ENCODE peak calls at places on chromosome 2, in eight cellular contexts. W, B, Q, I, V, Y, A and G are unnamed samples.

GRCh38 chr2:73594241-73594640 is 48.0 kb downstream of the NAT8 start:
- DNase-seq in A (no peak), Q (no peak), B (no peak), Y (no peak), I (no peak), V (no peak), W (no peak), G (no peak)

GRCh38 chr2:188773075-188773474 is 201.1 kb upstream of the COL3A1 start:
- DNase-seq in Q (peak), I (no peak), Y (peak), A (peak), B (no peak), V (no peak), W (no peak), G (peak)

GRCh38 chr2:152242787-152243472 is 67.4 kb upstream of the STAM2 start:
- DNase-seq in V (no peak), A (no peak), I (no peak), B (no peak), Y (no peak), W (no peak), Q (no peak), G (no peak)

GRCh38 chr2:18752667-18753422 is 163.5 kb upstream of the NT5C1B start:
- DNase-seq in Q (peak), Y (peak), B (no peak), V (no peak), I (no peak), W (no peak), A (peak), G (no peak)

GRCh38 chr2:122273785-122274419 is 518.5 kb downstream of the TSN start:
- DNase-seq in Q (no peak), Y (no peak), B (no peak), V (no peak), W (no peak), I (no peak), A (no peak), G (no peak)

GRCh38 chr2:64840419-64840818 is 148.8 kb upstream of the SLC1A4 start:
- DNase-seq in V (no peak), Y (no peak), B (no peak), A (no peak), Q (peak), I (no peak), W (no peak), G (peak)

GRCh38 chr2:207734264-207734635 is 22.8 kb downstream of the CCNYL1 start:
- DNase-seq in I (no peak), Y (peak), W (no peak), V (no peak), Q (peak), B (no peak), A (peak), G (peak)

GRCh38 chr2:137262600-137262999 is 497.3 kb downstream of the THSD7B start:
- DNase-seq in Y (no peak), W (no peak), B (no peak), I (no peak), A (no peak), Q (no peak), V (peak), G (no peak)

GRCh38 chr2:241869087-241869961 is at the start of gene RTP5:
- DNase-seq in Q (no peak), I (no peak), A (no peak), B (no peak), V (no peak), W (no peak), Y (no peak), G (no peak)

GRCh38 chr2:207352978-207353377 is 176.8 kb upstream of the CREB1 start:
- DNase-seq in Y (no peak), B (no peak), I (no peak), A (no peak), V (no peak), W (no peak), Q (no peak), G (no peak)

GRCh38 chr2:119747311-119747710 is 12.4 kb upstream of the PTPN4 start:
- DNase-seq in Q (no peak), B (no peak), Y (no peak), W (no peak), I (no peak), V (no peak), A (no peak), G (no peak)

GRCh38 chr2:44930274-44930826 is 11.2 kb upstream of the SIX3 start:
- DNase-seq in I (no peak), Y (no peak), A (no peak), W (no peak), B (no peak), V (no peak), Q (no peak), G (no peak)
- H3K4me3 ChIP-seq in I (no peak), Y (no peak), A (no peak), W (no peak), B (no peak), V (no peak), Q (no peak), G (no peak)

GRCh38 chr2:238846503-238847431 is 1.1 kb upstream of the TWIST2 start:
- DNase-seq in I (no peak), A (peak), W (no peak), B (no peak), Q (peak), V (no peak), Y (peak), G (no peak)
- H3K4me3 ChIP-seq in I (no peak), A (peak), W (no peak), B (no peak), Q (peak), V (peak), Y (peak), G (peak)

DNA sequence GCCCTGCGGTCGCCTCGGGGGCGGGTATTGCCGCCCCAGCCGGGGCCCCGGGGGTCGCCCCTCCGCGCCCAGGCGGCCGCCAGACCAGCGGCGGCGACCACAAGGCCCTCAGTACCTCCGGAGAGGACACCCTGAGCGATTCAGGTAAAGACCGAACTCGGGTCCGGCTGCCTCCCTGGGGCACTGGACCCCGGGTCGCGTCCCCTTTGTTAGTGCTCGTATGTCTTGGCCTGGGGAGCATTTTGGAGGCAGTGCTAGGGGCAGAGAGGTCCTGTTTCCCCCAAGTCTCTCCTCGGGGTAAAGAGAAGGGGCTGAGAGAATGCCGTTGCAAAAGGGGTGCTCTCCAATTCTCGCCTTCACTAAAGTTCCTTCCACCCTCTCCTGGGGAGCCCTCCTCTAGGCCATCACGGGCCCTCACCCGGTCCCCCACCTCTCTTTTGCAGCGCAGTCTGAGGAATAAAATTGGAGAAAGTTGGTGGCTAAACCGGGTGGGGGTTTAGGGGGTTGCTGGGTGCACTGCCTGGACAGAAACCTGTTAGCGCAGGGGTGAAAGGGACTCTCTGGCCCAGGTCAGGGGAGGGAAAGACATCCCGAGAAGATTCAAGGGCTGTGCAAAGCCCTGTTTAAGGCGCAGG is 2.5 kb downstream of the MYCN start:
- DNase-seq in Q (no peak), W (no peak), V (no peak), I (no peak), A (no peak), Y (no peak), B (no peak), G (no peak)
- H3K4me3 ChIP-seq in Q (no peak), W (no peak), V (peak), I (no peak), A (no peak), Y (no peak), B (no peak), G (peak)

GRCh38 chr2:176473177-176473576 is 203.9 kb downstream of the MTX2 start:
- DNase-seq in Y (peak), A (peak), B (no peak), W (no peak), V (no peak), I (no peak), Q (peak), G (no peak)
- H3K4me3 ChIP-seq in Y (peak), A (no peak), B (no peak), W (no peak), V (no peak), I (no peak), Q (no peak), G (no peak)

DNA sequence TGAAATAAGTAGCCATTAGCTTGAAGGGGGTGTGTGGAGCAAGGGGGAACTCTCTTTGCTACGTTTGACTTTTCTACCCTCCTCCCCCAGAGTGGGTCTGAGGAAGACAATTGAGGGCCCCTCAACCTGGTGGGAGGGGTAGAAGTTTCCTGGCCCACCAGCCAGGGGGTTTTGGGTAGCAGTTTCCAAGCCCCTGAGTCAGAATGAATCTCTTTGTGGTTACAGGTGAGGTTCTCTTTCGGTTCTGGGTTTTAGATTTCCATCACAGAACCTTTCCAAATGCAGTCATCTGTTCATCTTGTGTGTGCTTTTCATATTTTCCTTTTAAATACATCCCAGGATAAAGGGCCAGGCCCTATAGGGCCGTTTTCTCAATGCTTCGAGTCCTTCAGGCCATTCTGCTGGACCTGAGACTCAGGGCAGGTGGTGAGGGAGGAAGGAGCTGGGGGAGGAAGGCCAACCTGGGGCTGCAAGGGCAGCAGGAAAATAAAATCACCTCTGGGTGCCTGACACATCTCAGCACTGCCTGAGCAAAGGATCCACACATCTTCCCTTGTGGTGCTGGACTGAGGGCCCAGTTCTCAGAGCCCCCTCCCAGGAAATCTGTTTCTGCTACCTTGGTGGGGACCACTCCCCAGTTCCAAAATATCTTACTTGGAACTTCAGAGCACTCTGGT is 4.7 kb downstream of the LBH start:
- DNase-seq in B (no peak), I (no peak), A (no peak), W (no peak), V (no peak), Q (no peak), Y (no peak), G (no peak)
- H3K4me3 ChIP-seq in B (peak), I (no peak), A (no peak), W (peak), V (no peak), Q (no peak), Y (no peak), G (no peak)

GRCh38 chr2:219553463-219553862 is 9.6 kb downstream of the TMEM198 start:
- DNase-seq in Y (no peak), A (no peak), V (no peak), I (no peak), W (no peak), Q (no peak), B (no peak), G (no peak)

GRCh38 chr2:219551863-219552381 is 8.1 kb downstream of the TMEM198 start:
- DNase-seq in A (no peak), Y (no peak), W (no peak), V (no peak), Q (no peak), B (no peak), I (no peak), G (no peak)

GRCh38 chr2:219554369-219554768 is 10.5 kb downstream of the TMEM198 start:
- DNase-seq in W (no peak), V (no peak), Y (no peak), Q (no peak), B (no peak), A (no peak), I (no peak), G (no peak)

GRCh38 chr2:219552382-219553167 is 8.7 kb downstream of the TMEM198 start:
- DNase-seq in A (peak), Q (peak), V (peak), W (peak), I (peak), B (peak), Y (peak), G (peak)

GRCh38 chr2:219553168-219553417 is 9.3 kb downstream of the TMEM198 start:
- DNase-seq in Y (no peak), V (no peak), Q (no peak), A (no peak), B (no peak), I (no peak), W (no peak), G (no peak)
- H3K4me3 ChIP-seq in Y (peak), V (peak), Q (peak), A (peak), B (peak), I (no peak), W (peak), G (peak)

GRCh38 chr2:235670974-235671787 is 177.3 kb downstream of the AGAP1 start:
- DNase-seq in A (no peak), Q (no peak), B (no peak), I (no peak), V (no peak), W (no peak), Y (no peak), G (no peak)
- H3K4me3 ChIP-seq in A (peak), Q (peak), B (no peak), I (no peak), V (peak), W (no peak), Y (peak), G (peak)

GRCh38 chr2:168930242-168930641 is 29.2 kb downstream of the G6PC2 start:
- DNase-seq in B (no peak), V (no peak), W (no peak), I (peak), Y (no peak), A (no peak), Q (no peak), G (no peak)

GRCh38 chr2:168934826-168935225 is 33.7 kb downstream of the G6PC2 start:
- DNase-seq in Y (peak), W (no peak), A (peak), V (no peak), B (no peak), Q (no peak), I (no peak), G (no peak)

GRCh38 chr2:168928113-168928823 is 27.2 kb downstream of the G6PC2 start:
- DNase-seq in V (no peak), A (no peak), Q (no peak), Y (no peak), I (no peak), W (no peak), B (no peak), G (no peak)

GRCh38 chr2:168926621-168927386 is 25.7 kb downstream of the G6PC2 start:
- DNase-seq in Y (peak), I (no peak), W (no peak), A (peak), Q (no peak), V (no peak), B (no peak), G (no peak)

GRCh38 chr2:168929031-168929430 is 27.9 kb downstream of the G6PC2 start:
- DNase-seq in Y (no peak), A (no peak), I (no peak), W (no peak), B (no peak), V (no peak), Q (peak), G (no peak)
- H3K4me3 ChIP-seq in Y (no peak), A (no peak), I (no peak), W (no peak), B (no peak), V (no peak), Q (no peak), G (no peak)

DNA sequence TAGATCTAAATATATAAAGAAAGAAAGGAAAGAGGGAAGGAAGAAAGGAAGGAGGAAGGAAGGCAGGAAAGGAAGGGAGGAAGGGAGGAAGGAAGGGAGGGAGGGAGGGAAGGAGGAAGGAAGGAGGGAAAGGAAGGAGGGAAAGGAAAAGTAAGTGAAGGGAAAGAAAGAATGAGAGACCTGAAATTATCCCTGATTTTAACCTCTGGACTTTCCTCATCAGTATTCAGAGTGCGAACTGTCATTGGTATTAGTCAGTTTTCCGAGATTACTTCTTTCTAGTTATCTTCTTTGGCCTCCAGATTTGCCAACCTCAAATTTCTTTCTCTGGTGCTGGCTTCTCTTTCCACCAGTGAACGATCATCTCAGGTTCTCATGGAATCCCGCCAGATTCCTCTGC is 215.5 kb upstream of the FN1 start:
- DNase-seq in V (no peak), I (no peak), B (no peak), Y (no peak), A (no peak), W (no peak), Q (no peak), G (no peak)
- H3K4me3 ChIP-seq in V (no peak), I (no peak), B (no peak), Y (no peak), A (no peak), W (no peak), Q (no peak), G (no peak)